ENCODE peak calls at places on chromosomes 12 and 14, in eight cellular contexts. O is hepatocyte, N is testis, J is BE2C, B is pancreas, I is mammary epithelial cell, F is foreskin fibroblast, T is lower lobe of right lung. A is an unnamed sample.

GRCh38 chr12:102681747-102682146 is 201.4 kb upstream of the IGF1 start:
- DNase-seq in O (no peak), N (no peak), J (no peak), B (no peak), I (no peak), F (no peak), T (no peak), A (no peak)

GRCh38 chr14:53921027-53921426 is 35.6 kb downstream of the BMP4 start:
- DNase-seq in O (no peak), N (no peak), J (no peak), B (no peak), I (no peak), F (no peak), T (no peak), A (no peak)

GRCh38 chr12:30905483-30906009 is 21.0 kb upstream of the TSPAN11 start:
- DNase-seq in O (no peak), N (no peak), J (no peak), B (no peak), I (no peak), F (no peak), T (no peak), A (peak; percentile 27)

GRCh38 chr12:30967026-30967425 is 40.5 kb downstream of the TSPAN11 start:
- DNase-seq in O (no peak), N (no peak), J (no peak), B (no peak), I (no peak), F (no peak), T (no peak), A (no peak)

GRCh38 chr12:1691123-1692007 is 495 bp downstream of the ADIPOR2 start:
- DNase-seq in O (peak; percentile 67), N (peak; percentile 53), J (peak; percentile 61), B (no peak), I (peak; percentile 43), F (no peak), T (peak; percentile 73), A (peak; percentile 23)

GRCh38 chr12:75602111-75602510 is 90.7 kb upstream of the KRR1 start:
- DNase-seq in O (no peak), N (no peak), J (no peak), B (no peak), I (no peak), F (no peak), T (no peak), A (no peak)

GRCh38 chr12:108850854-108851573 is 6.4 kb downstream of the SSH1 start:
- DNase-seq in O (no peak), N (no peak), J (peak; percentile 66), B (no peak), I (no peak), F (no peak), T (peak; percentile 68), A (peak; percentile 96)

GRCh38 chr12:3967556-3968160 is 94.5 kb upstream of the PARP11 start:
- DNase-seq in O (peak; percentile 72), N (no peak), J (no peak), B (no peak), I (no peak), F (no peak), T (no peak), A (no peak)

GRCh38 chr12:54935235-54935951 is 49.2 kb downstream of the TESPA1 start:
- DNase-seq in O (peak; percentile 49), N (no peak), J (no peak), B (no peak), I (peak; percentile 96), F (peak; percentile 80), T (no peak), A (peak; percentile 91)

GRCh38 chr12:70180140-70180539 is 63.1 kb upstream of the CNOT2 start:
- DNase-seq in O (no peak), N (no peak), J (no peak), B (no peak), I (no peak), F (no peak), T (no peak), A (no peak)

GRCh38 chr14:101076451-101077220 is 173.1 kb upstream of the RTL1 start:
- DNase-seq in O (no peak), N (peak; percentile 10), J (no peak), B (peak; percentile 45), I (no peak), F (no peak), T (no peak), A (no peak)

GRCh38 chr14:104596451-104596918 is 8.1 kb downstream of the TMEM179 start:
- DNase-seq in O (no peak), N (no peak), J (no peak), B (no peak), I (no peak), F (no peak), T (no peak), A (no peak)

GRCh38 chr12:75720807-75721206 is 209.4 kb upstream of the KRR1 start:
- DNase-seq in O (no peak), N (no peak), J (peak; percentile 67), B (no peak), I (peak; percentile 93), F (no peak), T (no peak), A (no peak)

GRCh38 chr14:105249175-105250007 is 1.1 kb downstream of the BTBD6 start:
- DNase-seq in O (no peak), N (peak; percentile 45), J (peak; percentile 38), B (no peak), I (no peak), F (peak; percentile 20), T (peak; percentile 57), A (peak; percentile 50)

GRCh38 chr12:99618657-99619056 is 28.9 kb upstream of the GARIN6 start:
- DNase-seq in O (no peak), N (no peak), J (no peak), B (no peak), I (no peak), F (no peak), T (no peak), A (no peak)

GRCh38 chr12:99620159-99620479 is 27.4 kb upstream of the GARIN6 start:
- DNase-seq in O (no peak), N (no peak), J (no peak), B (no peak), I (no peak), F (no peak), T (no peak), A (no peak)

GRCh38 chr12:99619389-99620158 is 28.0 kb upstream of the GARIN6 start:
- DNase-seq in O (peak; percentile 33), N (peak; percentile 60), J (peak; percentile 8), B (no peak), I (peak; percentile 37), F (no peak), T (no peak), A (peak; percentile 12)
- TF ChIP-seq CTCF in O (peak; percentile 44), N (peak; percentile 37), J (peak; percentile 68), B (no peak), I (peak; percentile 81), F (peak; percentile 46), T (peak; percentile 50), A (peak; percentile 50)

DNA sequence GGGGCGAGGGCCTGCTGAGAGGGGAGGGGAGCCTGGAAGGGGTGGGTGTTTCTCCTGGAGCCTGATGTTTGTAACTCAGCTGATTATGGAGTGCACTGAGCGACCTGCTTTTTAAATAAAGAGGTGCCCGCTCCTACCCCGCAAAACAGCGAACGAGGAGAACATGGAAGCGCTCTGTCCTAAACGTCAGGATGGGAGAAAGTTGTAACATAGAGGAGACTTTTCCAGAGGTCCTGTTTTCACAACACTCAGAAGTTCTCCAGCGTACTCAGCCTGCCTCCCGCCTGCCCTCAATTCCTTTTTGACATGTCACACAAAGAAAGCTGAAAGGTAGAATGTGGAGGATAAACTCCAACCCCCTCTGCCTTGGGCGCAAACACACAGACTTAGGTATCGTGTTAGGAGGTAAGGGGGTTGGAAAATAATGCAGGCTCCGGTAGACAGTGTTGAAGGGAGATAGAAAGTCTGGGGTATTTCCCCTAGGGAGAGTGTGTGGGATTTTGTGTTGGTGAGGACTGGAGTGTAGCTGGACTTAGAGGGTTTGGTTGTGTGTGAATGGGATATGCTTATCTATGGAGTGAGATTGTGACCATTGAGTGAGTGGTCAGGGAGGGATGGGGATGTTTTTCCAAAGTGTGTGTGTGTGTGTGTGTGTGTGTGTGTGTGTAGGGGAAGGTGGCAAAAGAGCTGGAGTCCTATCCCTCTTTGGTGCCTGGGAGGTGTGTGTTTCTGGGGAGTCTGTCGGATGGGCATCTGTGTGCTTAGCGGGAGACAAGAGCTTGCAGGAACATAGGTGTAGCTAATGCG is 2.1 kb downstream of the NTF3 start:
- DNase-seq in O (no peak), N (no peak), J (no peak), B (no peak), I (no peak), F (no peak), T (no peak), A (no peak)
- H3K4me3 ChIP-seq in O (peak overlapping the region; percentile 93), N (no peak overlapping the region), J (no peak overlapping the region), B (no peak overlapping the region), I (no peak overlapping the region), F (peak overlapping the region; percentile 92), T (peak overlapping the region; percentile 41), A (no peak overlapping the region)

DNA sequence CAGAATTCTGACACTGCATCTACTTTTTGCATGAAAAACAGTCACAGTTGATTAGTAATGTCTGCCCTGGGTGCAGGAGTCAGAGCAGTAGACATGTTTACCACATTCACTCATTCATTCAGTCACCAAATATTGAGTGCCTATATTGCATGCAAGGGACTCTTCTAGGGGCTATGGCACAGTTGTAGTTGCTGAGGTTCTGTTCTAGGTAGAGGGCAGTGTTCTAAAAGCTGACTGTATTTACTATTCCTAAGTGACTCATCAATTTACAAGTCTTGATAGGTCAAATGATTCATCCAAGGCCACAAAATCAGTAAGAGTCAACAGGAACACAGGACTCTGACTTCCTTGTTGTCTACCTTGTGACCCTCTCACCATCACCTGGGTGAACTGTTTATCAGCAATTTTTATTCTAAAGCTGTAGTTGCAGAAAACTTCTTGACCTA is 223.0 kb downstream of the KTN1 start:
- DNase-seq in O (peak; percentile 52), N (no peak), J (no peak), B (no peak), I (peak; percentile 83), F (no peak), T (no peak), A (peak; percentile 64)
- TF ChIP-seq CTCF in O (peak; percentile 16), N (no peak), J (no peak), B (no peak), I (peak; percentile 58), F (no peak), T (no peak), A (peak; percentile 39)

DNA sequence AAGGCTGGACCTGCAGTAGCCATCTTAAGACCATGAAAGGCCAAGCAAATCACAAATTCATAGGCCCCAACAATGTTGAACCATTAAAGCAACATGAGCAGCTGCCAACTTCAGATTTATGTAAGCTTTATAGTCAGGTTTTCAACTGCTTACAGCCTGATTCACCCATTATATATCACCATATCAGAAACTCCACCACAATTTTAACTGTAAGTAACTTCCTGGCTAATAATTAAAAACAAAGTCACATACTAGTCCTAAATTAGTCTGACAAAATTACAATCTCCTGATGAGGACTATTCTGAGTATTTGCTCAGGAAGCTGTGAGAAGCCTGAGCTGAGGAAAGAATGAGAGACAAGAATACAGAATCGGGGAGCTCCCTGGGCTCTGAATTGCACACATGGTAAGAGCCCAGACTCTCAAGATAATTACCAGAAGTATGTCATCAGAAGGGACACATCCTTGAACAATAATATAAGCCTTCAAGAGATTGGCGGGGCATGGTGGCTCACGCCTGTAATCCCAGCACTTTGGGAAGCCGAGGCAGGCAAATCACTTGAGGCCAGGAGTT is 55.1 kb downstream of the NUMB start:
- DNase-seq in O (no peak), N (no peak), J (no peak), B (no peak), I (no peak), F (no peak), T (no peak), A (no peak)
- H3K4me3 ChIP-seq in O (no peak overlapping the region), N (no peak overlapping the region), J (no peak overlapping the region), B (no peak overlapping the region), I (no peak overlapping the region), F (no peak overlapping the region), T (no peak overlapping the region), A (no peak overlapping the region)

A was measured in choroid plexus epithelial cell.